ENCODE peak calls at places on chromosome 1, in four cellular contexts. C is aorta, O is Panc1, Y is body of pancreas. T is an unnamed sample.

GRCh38 chr1:79386730-79387129 is 380.2 kb upstream of the ADGRL4 start:
- DNase-seq in O (no peak), C (no peak), Y (no peak), T (no peak)

GRCh38 chr1:47561523-47562007 is 123.7 kb downstream of the FOXD2 start:
- DNase-seq in Y (no peak), O (no peak), C (no peak), T (no peak)

GRCh38 chr1:207962716-207963428 is 51.9 kb upstream of the CD34 start:
- DNase-seq in O (no peak), C (peak; percentile 77), Y (peak; percentile 60), T (peak; percentile 59)

GRCh38 chr1:6005276-6005917 is 13.2 kb upstream of the NPHP4 start:
- DNase-seq in Y (peak; percentile 1), O (no peak), C (peak; percentile 50), T (peak; percentile 13)

GRCh38 chr1:223706077-223706988 is 6.0 kb upstream of the CAPN2 start:
- DNase-seq in C (no peak), Y (no peak), O (no peak), T (no peak)

GRCh38 chr1:153658400-153659174 is at the start of gene SNAPIN:
- DNase-seq in O (peak; percentile 51), C (peak; percentile 98), Y (peak; percentile 94), T (peak; percentile 93)

GRCh38 chr1:170471310-170471839 is 60.6 kb upstream of the GORAB start:
- DNase-seq in O (no peak), C (no peak), Y (no peak), T (no peak)

GRCh38 chr1:82269466-82269865 is 468.7 kb downstream of the ADGRL2 start:
- DNase-seq in O (no peak), C (no peak), Y (no peak), T (no peak)

GRCh38 chr1:37605806-37606474 is 10.2 kb upstream of the GNL2 start:
- DNase-seq in Y (no peak), C (no peak), O (no peak), T (no peak)

GRCh38 chr1:218499021-218499691 is 154.0 kb downstream of the TGFB2 start:
- DNase-seq in Y (no peak), O (no peak), C (no peak), T (no peak)

DNA sequence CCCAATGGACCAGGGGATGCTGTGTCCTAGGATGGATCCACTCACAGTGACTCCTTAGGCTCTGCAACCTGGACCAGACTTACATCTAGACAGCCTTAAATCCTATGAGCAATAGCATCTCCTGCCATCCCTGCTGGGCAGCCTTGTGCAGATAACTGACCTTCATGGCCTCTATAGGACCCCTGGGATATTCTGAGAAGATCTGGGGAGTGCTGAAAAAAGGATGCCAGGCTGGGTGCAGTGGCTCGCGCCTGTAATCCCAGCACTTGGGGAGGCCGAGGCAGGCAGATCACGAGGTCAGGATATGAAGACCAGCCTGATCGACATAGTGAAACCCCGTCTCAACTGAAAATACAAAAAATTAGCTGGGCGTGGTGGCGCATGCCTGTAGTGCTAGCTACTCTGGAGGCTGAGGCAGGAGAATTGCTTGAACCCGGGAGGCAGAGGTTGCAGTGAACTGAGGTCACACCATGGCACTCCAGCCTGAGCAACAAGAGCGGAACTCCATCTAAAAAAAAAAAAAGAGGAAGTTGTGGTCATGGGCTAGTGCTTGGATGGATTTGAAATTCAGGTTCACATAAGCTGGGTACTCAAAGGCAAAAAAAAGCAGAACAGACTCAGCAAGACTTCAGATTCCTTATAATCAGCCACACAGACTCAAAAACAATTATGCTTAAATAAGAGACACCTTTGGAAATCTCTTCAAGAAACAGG is 10.9 kb upstream of the SH2D1B start:
- DNase-seq in C (no peak), Y (no peak), O (no peak), T (no peak)
- H3K4me1 ChIP-seq in C (no peaks in the 10 kb centered on the region), Y (no peaks in the 10 kb centered on the region), O (no peaks in the 10 kb centered on the region), T (no peaks in the 10 kb centered on the region)

GRCh38 chr1:205670143-205670431 is 10.2 kb downstream of the SLC45A3 start:
- DNase-seq in C (no peak), Y (no peak), O (no peak), T (no peak)
- H3K27ac ChIP-seq in C (no peak overlapping the region), Y (no peak overlapping the region), O (no peak overlapping the region), T (no peak overlapping the region)

GRCh38 chr1:21301794-21302440 is 11.7 kb upstream of the ECE1 start:
- DNase-seq in O (no peak), C (no peak), Y (no peak), T (no peak)
- H3K4me1 ChIP-seq in O (peaks cover 38% of the 10 kb centered on the region), C (no peaks in the 10 kb centered on the region), Y (peaks cover 42% of the 10 kb centered on the region), T (peaks cover 68% of the 10 kb centered on the region)

GRCh38 chr1:10637833-10638558 is 158.4 kb downstream of the CASZ1 start:
- DNase-seq in O (no peak), C (no peak), Y (no peak), T (no peak)
- H3K27ac ChIP-seq in O (no peak overlapping the region), C (peak overlapping the region; percentile 31), Y (no peak overlapping the region), T (peak overlapping the region; percentile 1)

DNA sequence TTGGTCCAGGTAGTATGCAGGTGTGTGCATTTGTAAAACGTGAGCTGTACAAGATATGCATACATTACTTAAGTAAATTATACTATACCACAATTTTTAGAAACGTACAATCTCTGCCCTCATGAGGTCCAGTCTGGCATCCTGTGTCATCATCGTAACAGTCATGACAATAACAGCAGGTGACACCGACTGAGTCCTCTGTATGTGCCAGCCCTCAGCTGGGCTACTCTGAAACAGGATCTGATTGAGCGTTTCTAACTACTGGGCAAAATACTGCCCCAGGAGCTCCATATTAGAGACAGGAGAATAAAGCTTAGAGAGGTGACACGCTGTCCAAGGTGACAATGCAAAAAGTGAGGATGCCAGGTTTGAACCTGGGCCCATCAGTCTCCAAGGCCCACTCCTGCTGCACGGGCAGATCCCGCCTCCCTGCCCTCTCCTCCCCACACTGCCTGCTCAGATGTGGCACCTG is 47.2 kb upstream of the ECE1 start:
- DNase-seq in Y (no peak), C (no peak), O (no peak), T (no peak)
- H3K4me1 ChIP-seq in Y (peaks cover 97% of the 10 kb centered on the region), C (peaks cover 4% of the 10 kb centered on the region), O (peaks cover 85% of the 10 kb centered on the region), T (peaks cover 95% of the 10 kb centered on the region)

DNA sequence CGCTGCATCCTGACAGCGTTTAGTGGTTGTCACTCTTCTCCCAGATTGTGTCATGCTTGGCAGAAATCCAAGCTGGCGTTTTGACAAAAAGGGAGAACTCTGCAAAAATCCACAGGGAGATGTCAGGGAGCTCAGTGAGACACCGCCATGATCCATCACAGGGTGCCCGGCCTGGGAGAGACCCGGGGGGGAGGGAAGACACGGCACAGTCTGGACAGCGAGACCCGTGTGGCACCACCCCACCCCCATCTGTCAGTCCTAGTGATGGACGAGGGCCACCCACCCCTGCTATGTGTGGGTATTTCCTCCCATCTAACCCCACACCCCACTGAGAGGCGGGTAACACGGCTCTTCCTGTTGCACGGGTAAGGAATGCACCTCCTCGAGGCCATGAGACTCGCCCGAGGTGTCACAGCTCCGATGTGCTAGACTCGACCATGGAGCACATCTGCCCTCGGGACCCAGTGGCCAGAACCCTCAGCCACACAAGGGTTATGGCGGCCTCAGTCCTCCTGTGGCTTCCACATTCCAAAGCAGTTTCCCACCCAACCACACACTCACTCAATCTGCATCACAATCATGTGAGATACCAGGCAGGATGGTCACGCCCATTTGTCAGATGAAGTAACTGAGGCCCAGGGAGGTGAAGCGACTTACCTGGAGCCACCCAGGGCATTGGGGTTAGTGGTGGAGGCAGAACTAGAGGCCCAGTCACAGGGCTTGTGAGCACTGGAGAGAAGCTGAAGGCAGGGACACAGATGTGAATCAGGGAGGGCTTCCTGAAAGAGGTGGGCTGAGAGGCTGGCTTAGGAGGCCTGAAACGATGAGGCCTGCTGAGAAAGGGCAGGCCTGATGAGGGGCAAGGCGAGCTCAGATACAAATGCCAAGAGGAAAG is 688.5 kb downstream of the MATN1 start:
- DNase-seq in C (no peak), Y (no peak), O (no peak), T (no peak)
- H3K27ac ChIP-seq in C (no peak overlapping the region), Y (no peak overlapping the region), O (no peak overlapping the region), T (no peak overlapping the region)

DNA sequence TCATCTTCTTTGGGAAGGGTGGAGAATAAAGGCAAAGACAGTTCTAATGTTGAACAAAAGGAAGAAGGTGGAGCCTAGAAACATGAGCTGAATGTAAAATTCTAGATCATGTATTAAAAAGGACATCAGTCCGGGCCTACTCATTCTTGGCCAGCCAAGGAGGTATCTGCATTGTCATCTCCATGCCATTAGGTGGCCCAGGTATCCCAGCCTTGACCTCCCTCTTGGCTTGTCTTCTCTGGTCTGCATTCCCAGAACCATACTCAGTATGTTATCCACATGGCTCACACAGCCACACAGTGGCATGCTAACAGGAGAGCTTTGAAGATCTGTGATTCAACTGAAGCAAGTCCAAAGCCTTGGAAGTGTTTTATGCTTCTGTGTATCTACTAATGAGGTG is 369.8 kb upstream of the KAZN start:
- DNase-seq in O (no peak), C (no peak), Y (no peak), T (no peak)
- H3K4me1 ChIP-seq in O (no peaks in the 10 kb centered on the region), C (no peaks in the 10 kb centered on the region), Y (no peaks in the 10 kb centered on the region), T (no peaks in the 10 kb centered on the region)